ENCODE peak calls at places on chromosomes 7 and 10, in nine cellular contexts. Q, S, W, P, A, Y, R, M and G are unnamed samples.

GRCh38 chr7:151863386-151864079 is 13.4 kb downstream of the PRKAG2 start:
- DNase-seq in A (no peak), M (no peak), P (no peak), W (no peak), S (no peak), R (no peak), Q (no peak), Y (no peak), G (no peak)

GRCh38 chr7:50637725-50638643 is 72.8 kb upstream of the DDC start:
- DNase-seq in M (peak), P (no peak), S (no peak), Y (no peak), A (no peak), Q (no peak), W (no peak), R (no peak), G (no peak)

GRCh38 chr7:111639894-111640293 is 77.6 kb upstream of the IMMP2L start:
- DNase-seq in M (no peak), A (no peak), P (no peak), Y (no peak), Q (no peak), R (no peak), S (no peak), W (no peak), G (no peak)

GRCh38 chr7:97126483-97127171 is 9.1 kb downstream of the SDHAF3 start:
- DNase-seq in Q (no peak), A (no peak), R (no peak), S (no peak), M (no peak), Y (no peak), W (no peak), P (peak), G (no peak)

GRCh38 chr7:155921804-155922506 is 109.7 kb upstream of the SHH start:
- DNase-seq in Y (no peak), R (peak), W (peak), Q (no peak), S (no peak), A (peak), P (no peak), M (no peak), G (peak)

GRCh38 chr7:73734619-73735525 is 3.7 kb downstream of the ABHD11 start:
- DNase-seq in Q (peak), R (peak), S (peak), A (peak), P (peak), M (peak), W (peak), Y (peak), G (no peak)

GRCh38 chr7:55590517-55591281 is 18.4 kb upstream of the VOPP1 start:
- DNase-seq in P (no peak), Y (no peak), Q (no peak), R (no peak), M (no peak), S (no peak), W (no peak), A (no peak), G (no peak)

GRCh38 chr7:44084695-44085094 is 2.4 kb upstream of the POLM start:
- DNase-seq in Y (no peak), A (no peak), S (no peak), R (no peak), Q (no peak), P (no peak), M (peak), W (no peak), G (no peak)

GRCh38 chr7:77367976-77368375 is 48.2 kb downstream of the GSAP start:
- DNase-seq in Q (no peak), S (no peak), R (no peak), W (no peak), P (no peak), M (no peak), A (no peak), Y (no peak), G (no peak)

GRCh38 chr7:46679671-46680070 is 758.6 kb upstream of the IGFBP3 start:
- DNase-seq in W (no peak), A (no peak), M (no peak), P (no peak), Q (no peak), R (no peak), S (no peak), Y (no peak), G (no peak)

GRCh38 chr7:151735854-151736402 is 141.0 kb downstream of the PRKAG2 start:
- DNase-seq in A (no peak), W (no peak), Q (no peak), M (no peak), R (no peak), P (no peak), Y (no peak), S (no peak), G (no peak)

GRCh38 chr7:90512841-90513254 is 43.4 kb downstream of the PTTG1IP2 start:
- DNase-seq in P (no peak), W (no peak), Y (no peak), A (no peak), M (peak), S (no peak), Q (no peak), R (no peak), G (no peak)

GRCh38 chr10:124669824-124670654 is 74.1 kb downstream of the FAM53B start:
- DNase-seq in M (no peak), A (no peak), W (no peak), P (no peak), R (no peak), Y (no peak), S (no peak), Q (no peak), G (no peak)
- H3K27ac ChIP-seq in M (no peak), A (no peak), W (no peak), P (no peak), R (no peak), Y (no peak), S (peak), Q (peak), G (no peak)

DNA sequence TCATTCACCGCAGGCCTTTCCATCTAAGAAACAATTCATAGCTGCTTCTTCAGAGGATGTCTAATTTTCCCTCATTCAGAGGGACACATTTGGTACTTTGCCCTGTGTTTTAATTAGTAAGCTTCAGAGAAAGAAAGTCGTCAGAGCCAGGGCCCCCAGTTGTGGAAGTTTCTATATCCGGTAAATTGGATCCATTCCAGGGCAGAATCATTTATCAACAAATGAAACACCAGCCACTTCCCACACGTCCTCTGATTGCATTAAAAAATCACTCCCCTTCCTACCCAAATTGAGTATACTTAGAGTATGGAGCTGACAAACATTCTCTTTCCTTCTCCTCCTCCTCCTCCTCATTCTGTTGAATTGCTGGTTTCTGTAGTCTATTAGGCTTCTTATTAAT is 205.7 kb upstream of the HDAC9 start:
- DNase-seq in A (no peak), W (no peak), M (peak), P (no peak), Y (no peak), S (no peak), Q (no peak), R (no peak), G (no peak)
- H3K27ac ChIP-seq in A (no peak), W (no peak), M (no peak), P (no peak), Y (no peak), S (no peak), Q (no peak), R (no peak), G (no peak)

GRCh38 chr7:94907420-94908203 is at the start of gene PPP1R9A:
- DNase-seq in Y (no peak), Q (peak), S (no peak), P (no peak), A (peak), W (peak), M (peak), R (no peak), G (no peak)
- H3K27ac ChIP-seq in Y (no peak), Q (peak), S (peak), P (no peak), A (no peak), W (no peak), M (no peak), R (no peak), G (no peak)

DNA sequence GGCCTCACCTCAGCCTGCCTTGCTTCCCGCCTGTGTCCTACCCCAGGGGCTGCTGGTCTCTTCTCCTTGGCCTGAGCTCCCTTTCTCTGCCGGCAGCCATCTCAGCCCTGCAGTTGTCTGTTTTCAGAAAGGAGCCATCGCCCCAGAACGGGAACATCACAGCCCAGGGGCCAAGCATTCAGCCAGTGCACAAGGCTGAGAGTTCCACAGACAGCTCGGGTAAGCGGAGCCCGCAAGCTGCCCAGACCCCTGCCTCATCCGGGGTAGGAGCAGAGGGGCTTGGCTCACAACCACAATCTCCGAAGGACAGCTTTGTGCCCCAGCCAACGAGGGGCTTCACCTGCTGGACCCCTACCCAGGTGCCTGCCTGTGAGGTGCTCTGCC is 5.3 kb upstream of the DEPP1 start:
- DNase-seq in Y (no peak), P (no peak), R (no peak), W (no peak), A (no peak), M (no peak), S (peak), Q (peak), G (no peak)
- H3K27ac ChIP-seq in Y (peak), P (no peak), R (no peak), W (no peak), A (no peak), M (no peak), S (peak), Q (peak), G (no peak)

DNA sequence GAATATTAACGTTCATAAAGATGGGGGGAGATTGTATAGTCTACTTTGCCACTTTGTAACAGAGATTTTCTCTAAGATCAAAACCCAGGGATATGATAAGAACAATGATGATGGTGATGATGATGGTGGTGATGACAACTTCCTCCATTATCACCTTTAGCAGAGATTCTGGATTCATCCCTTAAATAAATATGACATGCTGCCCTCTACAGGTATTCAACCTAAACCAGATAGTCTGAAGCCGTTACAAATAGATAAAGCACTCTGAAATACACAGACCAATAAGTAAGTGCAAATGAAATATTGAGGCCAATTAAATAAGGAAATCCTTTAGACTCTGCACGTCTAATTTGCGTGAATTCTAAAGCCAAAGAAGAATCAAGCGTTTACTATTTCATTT is 211.5 kb downstream of the CREB5 start:
- DNase-seq in P (no peak), Q (no peak), W (no peak), A (peak), S (no peak), R (peak), Y (no peak), M (no peak), G (no peak)
- H3K27ac ChIP-seq in P (no peak), Q (no peak), W (no peak), A (no peak), S (peak), R (no peak), Y (no peak), M (no peak), G (no peak)

GRCh38 chr7:94395141-94396041 is 696 bp downstream of the COL1A2 start:
- DNase-seq in R (peak), A (peak), Q (peak), S (no peak), P (peak), M (peak), Y (peak), W (no peak), G (peak)
- H3K27ac ChIP-seq in R (no peak), A (no peak), Q (peak), S (peak), P (peak), M (peak), Y (no peak), W (no peak), G (no peak)